ENCODE peak calls at places on chromosome 21, in ten cellular contexts. One of them, this sample, is unnamed.

GRCh38 chr21:43731891-43732711 is 13.2 kb downstream of the PDXK start:
- DNase-seq in ELF-1: no peak
- DNase-seq in effector memory CD8-positive, alpha-beta T cell: no peak
- DNase-seq in RPMI7951: no peak
- DNase-seq in transverse colon: no peak
- DNase-seq in NCI-H226: no peak
- DNase-seq in stimulated activated CD4-positive, alpha-beta T cell treated with anti-CD3 and anti-CD28 coated beads, Interleukin-4, amount 100 ng/mL, for 4 hours: no peak
- DNase-seq in activated gamma-delta T cell treated with anti-CD3 and anti-CD28 coated beads, Interleukin-2, amount 50 U/mL, for 16 hours: no peak
- DNase-seq in mesothelial cell of epicardium: no peak
- DNase-seq in activated CD8-positive, alpha-beta memory T cell treated with anti-CD3 and anti-CD28 coated beads, Interleukin-2, amount 50 U/mL, for 4 hours: no peak
- DNase-seq in this sample: no peak

GRCh38 chr21:42650033-42650370 is 3.4 kb upstream of the PDE9A start:
- DNase-seq in ELF-1: no peak
- DNase-seq in NCI-H226: no peak
- DNase-seq in effector memory CD8-positive, alpha-beta T cell: no peak
- DNase-seq in activated gamma-delta T cell treated with anti-CD3 and anti-CD28 coated beads, Interleukin-2, amount 50 U/mL, for 16 hours: no peak
- DNase-seq in RPMI7951: no peak
- DNase-seq in activated CD8-positive, alpha-beta memory T cell treated with anti-CD3 and anti-CD28 coated beads, Interleukin-2, amount 50 U/mL, for 4 hours: no peak
- DNase-seq in stimulated activated CD4-positive, alpha-beta T cell treated with anti-CD3 and anti-CD28 coated beads, Interleukin-4, amount 100 ng/mL, for 4 hours: no peak
- DNase-seq in transverse colon: no peak
- DNase-seq in mesothelial cell of epicardium: no peak
- DNase-seq in this sample: no peak

GRCh38 chr21:44985441-44986401 is 45.9 kb downstream of the SLX9 start:
- DNase-seq in transverse colon: no peak
- DNase-seq in mesothelial cell of epicardium: no peak
- DNase-seq in stimulated activated CD4-positive, alpha-beta T cell treated with anti-CD3 and anti-CD28 coated beads, Interleukin-4, amount 100 ng/mL, for 4 hours: no peak
- DNase-seq in NCI-H226: no peak
- DNase-seq in effector memory CD8-positive, alpha-beta T cell: no peak
- DNase-seq in RPMI7951: no peak
- DNase-seq in ELF-1: no peak
- DNase-seq in activated gamma-delta T cell treated with anti-CD3 and anti-CD28 coated beads, Interleukin-2, amount 50 U/mL, for 16 hours: no peak
- DNase-seq in activated CD8-positive, alpha-beta memory T cell treated with anti-CD3 and anti-CD28 coated beads, Interleukin-2, amount 50 U/mL, for 4 hours: peak
- DNase-seq in this sample: no peak

GRCh38 chr21:41366522-41367151 is 4.8 kb downstream of the MX2 start:
- DNase-seq in stimulated activated CD4-positive, alpha-beta T cell treated with anti-CD3 and anti-CD28 coated beads, Interleukin-4, amount 100 ng/mL, for 4 hours: peak
- DNase-seq in RPMI7951: peak
- DNase-seq in mesothelial cell of epicardium: peak
- DNase-seq in activated CD8-positive, alpha-beta memory T cell treated with anti-CD3 and anti-CD28 coated beads, Interleukin-2, amount 50 U/mL, for 4 hours: no peak
- DNase-seq in transverse colon: peak
- DNase-seq in NCI-H226: peak
- DNase-seq in ELF-1: peak
- DNase-seq in effector memory CD8-positive, alpha-beta T cell: no peak
- DNase-seq in activated gamma-delta T cell treated with anti-CD3 and anti-CD28 coated beads, Interleukin-2, amount 50 U/mL, for 16 hours: no peak
- DNase-seq in this sample: no peak

GRCh38 chr21:44870748-44871495 is 2.6 kb downstream of the PTTG1IP start:
- DNase-seq in RPMI7951: peak
- DNase-seq in mesothelial cell of epicardium: no peak
- DNase-seq in transverse colon: peak
- DNase-seq in effector memory CD8-positive, alpha-beta T cell: peak
- DNase-seq in ELF-1: no peak
- DNase-seq in stimulated activated CD4-positive, alpha-beta T cell treated with anti-CD3 and anti-CD28 coated beads, Interleukin-4, amount 100 ng/mL, for 4 hours: no peak
- DNase-seq in activated CD8-positive, alpha-beta memory T cell treated with anti-CD3 and anti-CD28 coated beads, Interleukin-2, amount 50 U/mL, for 4 hours: no peak
- DNase-seq in NCI-H226: no peak
- DNase-seq in activated gamma-delta T cell treated with anti-CD3 and anti-CD28 coated beads, Interleukin-2, amount 50 U/mL, for 16 hours: no peak
- DNase-seq in this sample: no peak

GRCh38 chr21:26515257-26515656 is 57.8 kb downstream of the CYYR1 start:
- DNase-seq in effector memory CD8-positive, alpha-beta T cell: no peak
- DNase-seq in ELF-1: no peak
- DNase-seq in mesothelial cell of epicardium: no peak
- DNase-seq in stimulated activated CD4-positive, alpha-beta T cell treated with anti-CD3 and anti-CD28 coated beads, Interleukin-4, amount 100 ng/mL, for 4 hours: no peak
- DNase-seq in activated gamma-delta T cell treated with anti-CD3 and anti-CD28 coated beads, Interleukin-2, amount 50 U/mL, for 16 hours: no peak
- DNase-seq in NCI-H226: no peak
- DNase-seq in activated CD8-positive, alpha-beta memory T cell treated with anti-CD3 and anti-CD28 coated beads, Interleukin-2, amount 50 U/mL, for 4 hours: no peak
- DNase-seq in RPMI7951: no peak
- DNase-seq in transverse colon: no peak
- DNase-seq in this sample: no peak

GRCh38 chr21:30986966-30987365 is 51.3 kb downstream of the KRTAP19-8 start:
- DNase-seq in NCI-H226: no peak
- DNase-seq in mesothelial cell of epicardium: no peak
- DNase-seq in ELF-1: no peak
- DNase-seq in effector memory CD8-positive, alpha-beta T cell: no peak
- DNase-seq in activated gamma-delta T cell treated with anti-CD3 and anti-CD28 coated beads, Interleukin-2, amount 50 U/mL, for 16 hours: no peak
- DNase-seq in stimulated activated CD4-positive, alpha-beta T cell treated with anti-CD3 and anti-CD28 coated beads, Interleukin-4, amount 100 ng/mL, for 4 hours: no peak
- DNase-seq in RPMI7951: no peak
- DNase-seq in transverse colon: no peak
- DNase-seq in activated CD8-positive, alpha-beta memory T cell treated with anti-CD3 and anti-CD28 coated beads, Interleukin-2, amount 50 U/mL, for 4 hours: no peak
- DNase-seq in this sample: no peak

GRCh38 chr21:33495743-33496142 is 4.2 kb upstream of the DNAJC28 start:
- DNase-seq in activated gamma-delta T cell treated with anti-CD3 and anti-CD28 coated beads, Interleukin-2, amount 50 U/mL, for 16 hours: no peak
- DNase-seq in mesothelial cell of epicardium: no peak
- DNase-seq in NCI-H226: no peak
- DNase-seq in effector memory CD8-positive, alpha-beta T cell: no peak
- DNase-seq in activated CD8-positive, alpha-beta memory T cell treated with anti-CD3 and anti-CD28 coated beads, Interleukin-2, amount 50 U/mL, for 4 hours: no peak
- DNase-seq in stimulated activated CD4-positive, alpha-beta T cell treated with anti-CD3 and anti-CD28 coated beads, Interleukin-4, amount 100 ng/mL, for 4 hours: no peak
- DNase-seq in ELF-1: no peak
- DNase-seq in RPMI7951: no peak
- DNase-seq in transverse colon: no peak
- DNase-seq in this sample: no peak

GRCh38 chr21:30831194-30831765 is 1.7 kb upstream of the KRTAP7-1 start:
- DNase-seq in effector memory CD8-positive, alpha-beta T cell: peak
- DNase-seq in stimulated activated CD4-positive, alpha-beta T cell treated with anti-CD3 and anti-CD28 coated beads, Interleukin-4, amount 100 ng/mL, for 4 hours: peak
- DNase-seq in NCI-H226: no peak
- DNase-seq in transverse colon: no peak
- DNase-seq in activated gamma-delta T cell treated with anti-CD3 and anti-CD28 coated beads, Interleukin-2, amount 50 U/mL, for 16 hours: peak
- DNase-seq in ELF-1: peak
- DNase-seq in RPMI7951: peak
- DNase-seq in mesothelial cell of epicardium: no peak
- DNase-seq in activated CD8-positive, alpha-beta memory T cell treated with anti-CD3 and anti-CD28 coated beads, Interleukin-2, amount 50 U/mL, for 4 hours: peak
- DNase-seq in this sample: no peak

GRCh38 chr21:36792505-36792967 is 93.6 kb downstream of the SIM2 start:
- DNase-seq in transverse colon: no peak
- DNase-seq in activated CD8-positive, alpha-beta memory T cell treated with anti-CD3 and anti-CD28 coated beads, Interleukin-2, amount 50 U/mL, for 4 hours: no peak
- DNase-seq in activated gamma-delta T cell treated with anti-CD3 and anti-CD28 coated beads, Interleukin-2, amount 50 U/mL, for 16 hours: no peak
- DNase-seq in RPMI7951: peak
- DNase-seq in ELF-1: no peak
- DNase-seq in NCI-H226: no peak
- DNase-seq in effector memory CD8-positive, alpha-beta T cell: no peak
- DNase-seq in stimulated activated CD4-positive, alpha-beta T cell treated with anti-CD3 and anti-CD28 coated beads, Interleukin-4, amount 100 ng/mL, for 4 hours: no peak
- DNase-seq in mesothelial cell of epicardium: no peak
- DNase-seq in this sample: no peak

GRCh38 chr21:45128613-45129226 is 54.3 kb downstream of the ADARB1 start:
- DNase-seq in RPMI7951: peak
- DNase-seq in activated gamma-delta T cell treated with anti-CD3 and anti-CD28 coated beads, Interleukin-2, amount 50 U/mL, for 16 hours: peak
- DNase-seq in activated CD8-positive, alpha-beta memory T cell treated with anti-CD3 and anti-CD28 coated beads, Interleukin-2, amount 50 U/mL, for 4 hours: peak
- DNase-seq in transverse colon: peak
- DNase-seq in stimulated activated CD4-positive, alpha-beta T cell treated with anti-CD3 and anti-CD28 coated beads, Interleukin-4, amount 100 ng/mL, for 4 hours: peak
- DNase-seq in ELF-1: peak
- DNase-seq in mesothelial cell of epicardium: no peak
- DNase-seq in NCI-H226: peak
- DNase-seq in effector memory CD8-positive, alpha-beta T cell: peak
- DNase-seq in this sample: peak

GRCh38 chr21:41966341-41966833 is 12.6 kb upstream of the C2CD2 start:
- DNase-seq in stimulated activated CD4-positive, alpha-beta T cell treated with anti-CD3 and anti-CD28 coated beads, Interleukin-4, amount 100 ng/mL, for 4 hours: no peak
- DNase-seq in activated CD8-positive, alpha-beta memory T cell treated with anti-CD3 and anti-CD28 coated beads, Interleukin-2, amount 50 U/mL, for 4 hours: no peak
- DNase-seq in transverse colon: no peak
- DNase-seq in ELF-1: no peak
- DNase-seq in RPMI7951: peak
- DNase-seq in activated gamma-delta T cell treated with anti-CD3 and anti-CD28 coated beads, Interleukin-2, amount 50 U/mL, for 16 hours: no peak
- DNase-seq in NCI-H226: no peak
- DNase-seq in mesothelial cell of epicardium: no peak
- DNase-seq in effector memory CD8-positive, alpha-beta T cell: no peak
- DNase-seq in this sample: no peak

GRCh38 chr21:41251961-41252642 is 64.5 kb upstream of the FAM3B start:
- DNase-seq in RPMI7951: peak
- DNase-seq in NCI-H226: peak
- DNase-seq in ELF-1: no peak
- DNase-seq in effector memory CD8-positive, alpha-beta T cell: no peak
- DNase-seq in mesothelial cell of epicardium: no peak
- DNase-seq in transverse colon: no peak
- DNase-seq in stimulated activated CD4-positive, alpha-beta T cell treated with anti-CD3 and anti-CD28 coated beads, Interleukin-4, amount 100 ng/mL, for 4 hours: no peak
- DNase-seq in activated gamma-delta T cell treated with anti-CD3 and anti-CD28 coated beads, Interleukin-2, amount 50 U/mL, for 16 hours: no peak
- DNase-seq in activated CD8-positive, alpha-beta memory T cell treated with anti-CD3 and anti-CD28 coated beads, Interleukin-2, amount 50 U/mL, for 4 hours: no peak
- DNase-seq in this sample: no peak

GRCh38 chr21:45162809-45163208 is 88.4 kb downstream of the ADARB1 start:
- DNase-seq in transverse colon: no peak
- DNase-seq in RPMI7951: no peak
- DNase-seq in effector memory CD8-positive, alpha-beta T cell: no peak
- DNase-seq in mesothelial cell of epicardium: no peak
- DNase-seq in activated CD8-positive, alpha-beta memory T cell treated with anti-CD3 and anti-CD28 coated beads, Interleukin-2, amount 50 U/mL, for 4 hours: no peak
- DNase-seq in NCI-H226: no peak
- DNase-seq in ELF-1: no peak
- DNase-seq in activated gamma-delta T cell treated with anti-CD3 and anti-CD28 coated beads, Interleukin-2, amount 50 U/mL, for 16 hours: no peak
- DNase-seq in stimulated activated CD4-positive, alpha-beta T cell treated with anti-CD3 and anti-CD28 coated beads, Interleukin-4, amount 100 ng/mL, for 4 hours: no peak
- DNase-seq in this sample: no peak

GRCh38 chr21:35476616-35477395 is 427.7 kb upstream of the RUNX1 start:
- DNase-seq in stimulated activated CD4-positive, alpha-beta T cell treated with anti-CD3 and anti-CD28 coated beads, Interleukin-4, amount 100 ng/mL, for 4 hours: no peak
- DNase-seq in activated gamma-delta T cell treated with anti-CD3 and anti-CD28 coated beads, Interleukin-2, amount 50 U/mL, for 16 hours: no peak
- DNase-seq in ELF-1: no peak
- DNase-seq in mesothelial cell of epicardium: no peak
- DNase-seq in activated CD8-positive, alpha-beta memory T cell treated with anti-CD3 and anti-CD28 coated beads, Interleukin-2, amount 50 U/mL, for 4 hours: no peak
- DNase-seq in transverse colon: no peak
- DNase-seq in effector memory CD8-positive, alpha-beta T cell: no peak
- DNase-seq in NCI-H226: peak
- DNase-seq in RPMI7951: peak
- DNase-seq in this sample: no peak

GRCh38 chr21:15839026-15839425 is 109.2 kb downstream of the USP25 start:
- DNase-seq in RPMI7951: no peak
- DNase-seq in ELF-1: no peak
- DNase-seq in activated gamma-delta T cell treated with anti-CD3 and anti-CD28 coated beads, Interleukin-2, amount 50 U/mL, for 16 hours: no peak
- DNase-seq in NCI-H226: no peak
- DNase-seq in transverse colon: no peak
- DNase-seq in activated CD8-positive, alpha-beta memory T cell treated with anti-CD3 and anti-CD28 coated beads, Interleukin-2, amount 50 U/mL, for 4 hours: no peak
- DNase-seq in effector memory CD8-positive, alpha-beta T cell: no peak
- DNase-seq in stimulated activated CD4-positive, alpha-beta T cell treated with anti-CD3 and anti-CD28 coated beads, Interleukin-4, amount 100 ng/mL, for 4 hours: no peak
- DNase-seq in mesothelial cell of epicardium: no peak
- DNase-seq in this sample: no peak

GRCh38 chr21:21740207-21740606 is 742.0 kb downstream of the NCAM2 start:
- DNase-seq in activated CD8-positive, alpha-beta memory T cell treated with anti-CD3 and anti-CD28 coated beads, Interleukin-2, amount 50 U/mL, for 4 hours: no peak
- DNase-seq in transverse colon: no peak
- DNase-seq in mesothelial cell of epicardium: no peak
- DNase-seq in RPMI7951: no peak
- DNase-seq in ELF-1: no peak
- DNase-seq in effector memory CD8-positive, alpha-beta T cell: no peak
- DNase-seq in stimulated activated CD4-positive, alpha-beta T cell treated with anti-CD3 and anti-CD28 coated beads, Interleukin-4, amount 100 ng/mL, for 4 hours: no peak
- DNase-seq in activated gamma-delta T cell treated with anti-CD3 and anti-CD28 coated beads, Interleukin-2, amount 50 U/mL, for 16 hours: no peak
- DNase-seq in NCI-H226: no peak
- DNase-seq in this sample: no peak

GRCh38 chr21:36694593-36695282 is 4.2 kb upstream of the SIM2 start:
- DNase-seq in NCI-H226: no peak
- DNase-seq in activated CD8-positive, alpha-beta memory T cell treated with anti-CD3 and anti-CD28 coated beads, Interleukin-2, amount 50 U/mL, for 4 hours: no peak
- DNase-seq in transverse colon: no peak
- DNase-seq in mesothelial cell of epicardium: no peak
- DNase-seq in effector memory CD8-positive, alpha-beta T cell: no peak
- DNase-seq in stimulated activated CD4-positive, alpha-beta T cell treated with anti-CD3 and anti-CD28 coated beads, Interleukin-4, amount 100 ng/mL, for 4 hours: no peak
- DNase-seq in RPMI7951: no peak
- DNase-seq in activated gamma-delta T cell treated with anti-CD3 and anti-CD28 coated beads, Interleukin-2, amount 50 U/mL, for 16 hours: no peak
- DNase-seq in ELF-1: peak
- DNase-seq in this sample: no peak

GRCh38 chr21:19029816-19030215 is 626.2 kb upstream of the TMPRSS15 start:
- DNase-seq in activated gamma-delta T cell treated with anti-CD3 and anti-CD28 coated beads, Interleukin-2, amount 50 U/mL, for 16 hours: no peak
- DNase-seq in transverse colon: no peak
- DNase-seq in mesothelial cell of epicardium: no peak
- DNase-seq in RPMI7951: no peak
- DNase-seq in ELF-1: no peak
- DNase-seq in activated CD8-positive, alpha-beta memory T cell treated with anti-CD3 and anti-CD28 coated beads, Interleukin-2, amount 50 U/mL, for 4 hours: no peak
- DNase-seq in NCI-H226: peak
- DNase-seq in effector memory CD8-positive, alpha-beta T cell: no peak
- DNase-seq in stimulated activated CD4-positive, alpha-beta T cell treated with anti-CD3 and anti-CD28 coated beads, Interleukin-4, amount 100 ng/mL, for 4 hours: no peak
- DNase-seq in this sample: no peak

GRCh38 chr21:42057861-42058437 is 13.2 kb upstream of the UMODL1 start:
- DNase-seq in RPMI7951: peak
- DNase-seq in effector memory CD8-positive, alpha-beta T cell: no peak
- DNase-seq in activated CD8-positive, alpha-beta memory T cell treated with anti-CD3 and anti-CD28 coated beads, Interleukin-2, amount 50 U/mL, for 4 hours: no peak
- DNase-seq in transverse colon: no peak
- DNase-seq in stimulated activated CD4-positive, alpha-beta T cell treated with anti-CD3 and anti-CD28 coated beads, Interleukin-4, amount 100 ng/mL, for 4 hours: no peak
- DNase-seq in mesothelial cell of epicardium: no peak
- DNase-seq in ELF-1: no peak
- DNase-seq in NCI-H226: no peak
- DNase-seq in activated gamma-delta T cell treated with anti-CD3 and anti-CD28 coated beads, Interleukin-2, amount 50 U/mL, for 16 hours: no peak
- DNase-seq in this sample: no peak

GRCh38 chr21:28833609-28834008 is 159.1 kb downstream of the LTN1 start:
- DNase-seq in NCI-H226: no peak
- DNase-seq in activated CD8-positive, alpha-beta memory T cell treated with anti-CD3 and anti-CD28 coated beads, Interleukin-2, amount 50 U/mL, for 4 hours: no peak
- DNase-seq in activated gamma-delta T cell treated with anti-CD3 and anti-CD28 coated beads, Interleukin-2, amount 50 U/mL, for 16 hours: no peak
- DNase-seq in transverse colon: no peak
- DNase-seq in effector memory CD8-positive, alpha-beta T cell: no peak
- DNase-seq in ELF-1: no peak
- DNase-seq in mesothelial cell of epicardium: no peak
- DNase-seq in RPMI7951: no peak
- DNase-seq in stimulated activated CD4-positive, alpha-beta T cell treated with anti-CD3 and anti-CD28 coated beads, Interleukin-4, amount 100 ng/mL, for 4 hours: no peak
- DNase-seq in this sample: no peak

GRCh38 chr21:46509760-46510159 is 51.1 kb downstream of the DIP2A start:
- DNase-seq in NCI-H226: no peak
- DNase-seq in effector memory CD8-positive, alpha-beta T cell: no peak
- DNase-seq in RPMI7951: no peak
- DNase-seq in mesothelial cell of epicardium: no peak
- DNase-seq in transverse colon: peak
- DNase-seq in ELF-1: no peak
- DNase-seq in stimulated activated CD4-positive, alpha-beta T cell treated with anti-CD3 and anti-CD28 coated beads, Interleukin-4, amount 100 ng/mL, for 4 hours: no peak
- DNase-seq in activated gamma-delta T cell treated with anti-CD3 and anti-CD28 coated beads, Interleukin-2, amount 50 U/mL, for 16 hours: no peak
- DNase-seq in activated CD8-positive, alpha-beta memory T cell treated with anti-CD3 and anti-CD28 coated beads, Interleukin-2, amount 50 U/mL, for 4 hours: no peak
- DNase-seq in this sample: no peak

GRCh38 chr21:21148514-21148913 is 150.3 kb downstream of the NCAM2 start:
- DNase-seq in stimulated activated CD4-positive, alpha-beta T cell treated with anti-CD3 and anti-CD28 coated beads, Interleukin-4, amount 100 ng/mL, for 4 hours: no peak
- DNase-seq in RPMI7951: no peak
- DNase-seq in NCI-H226: no peak
- DNase-seq in effector memory CD8-positive, alpha-beta T cell: no peak
- DNase-seq in ELF-1: no peak
- DNase-seq in mesothelial cell of epicardium: no peak
- DNase-seq in activated gamma-delta T cell treated with anti-CD3 and anti-CD28 coated beads, Interleukin-2, amount 50 U/mL, for 16 hours: no peak
- DNase-seq in transverse colon: no peak
- DNase-seq in activated CD8-positive, alpha-beta memory T cell treated with anti-CD3 and anti-CD28 coated beads, Interleukin-2, amount 50 U/mL, for 4 hours: no peak
- DNase-seq in this sample: no peak

GRCh38 chr21:33682992-33683627 is 40.8 kb downstream of the ITSN1 start:
- DNase-seq in activated gamma-delta T cell treated with anti-CD3 and anti-CD28 coated beads, Interleukin-2, amount 50 U/mL, for 16 hours: no peak
- DNase-seq in mesothelial cell of epicardium: no peak
- DNase-seq in NCI-H226: peak
- DNase-seq in effector memory CD8-positive, alpha-beta T cell: no peak
- DNase-seq in transverse colon: no peak
- DNase-seq in RPMI7951: peak
- DNase-seq in ELF-1: peak
- DNase-seq in stimulated activated CD4-positive, alpha-beta T cell treated with anti-CD3 and anti-CD28 coated beads, Interleukin-4, amount 100 ng/mL, for 4 hours: no peak
- DNase-seq in activated CD8-positive, alpha-beta memory T cell treated with anti-CD3 and anti-CD28 coated beads, Interleukin-2, amount 50 U/mL, for 4 hours: no peak
- DNase-seq in this sample: no peak

GRCh38 chr21:37368536-37369279 is 2.1 kb downstream of the DYRK1A start:
- DNase-seq in activated gamma-delta T cell treated with anti-CD3 and anti-CD28 coated beads, Interleukin-2, amount 50 U/mL, for 16 hours: no peak
- DNase-seq in NCI-H226: peak
- DNase-seq in stimulated activated CD4-positive, alpha-beta T cell treated with anti-CD3 and anti-CD28 coated beads, Interleukin-4, amount 100 ng/mL, for 4 hours: no peak
- DNase-seq in ELF-1: peak
- DNase-seq in RPMI7951: peak
- DNase-seq in effector memory CD8-positive, alpha-beta T cell: no peak
- DNase-seq in mesothelial cell of epicardium: no peak
- DNase-seq in transverse colon: no peak
- DNase-seq in activated CD8-positive, alpha-beta memory T cell treated with anti-CD3 and anti-CD28 coated beads, Interleukin-2, amount 50 U/mL, for 4 hours: no peak
- DNase-seq in this sample: no peak

GRCh38 chr21:34198232-34199120 is 125.1 kb downstream of the MRPS6 start:
- DNase-seq in RPMI7951: no peak
- DNase-seq in effector memory CD8-positive, alpha-beta T cell: no peak
- DNase-seq in NCI-H226: no peak
- DNase-seq in mesothelial cell of epicardium: no peak
- DNase-seq in activated gamma-delta T cell treated with anti-CD3 and anti-CD28 coated beads, Interleukin-2, amount 50 U/mL, for 16 hours: no peak
- DNase-seq in ELF-1: no peak
- DNase-seq in activated CD8-positive, alpha-beta memory T cell treated with anti-CD3 and anti-CD28 coated beads, Interleukin-2, amount 50 U/mL, for 4 hours: no peak
- DNase-seq in transverse colon: no peak
- DNase-seq in stimulated activated CD4-positive, alpha-beta T cell treated with anti-CD3 and anti-CD28 coated beads, Interleukin-4, amount 100 ng/mL, for 4 hours: peak
- DNase-seq in this sample: no peak

GRCh38 chr21:32359719-32360260 is 33.0 kb downstream of the URB1 start:
- DNase-seq in RPMI7951: no peak
- DNase-seq in transverse colon: no peak
- DNase-seq in stimulated activated CD4-positive, alpha-beta T cell treated with anti-CD3 and anti-CD28 coated beads, Interleukin-4, amount 100 ng/mL, for 4 hours: no peak
- DNase-seq in activated gamma-delta T cell treated with anti-CD3 and anti-CD28 coated beads, Interleukin-2, amount 50 U/mL, for 16 hours: no peak
- DNase-seq in activated CD8-positive, alpha-beta memory T cell treated with anti-CD3 and anti-CD28 coated beads, Interleukin-2, amount 50 U/mL, for 4 hours: no peak
- DNase-seq in ELF-1: no peak
- DNase-seq in NCI-H226: no peak
- DNase-seq in mesothelial cell of epicardium: no peak
- DNase-seq in effector memory CD8-positive, alpha-beta T cell: no peak
- DNase-seq in this sample: no peak

GRCh38 chr21:32256873-32257620 is 21.8 kb downstream of the MIS18A start:
- DNase-seq in RPMI7951: peak
- DNase-seq in activated CD8-positive, alpha-beta memory T cell treated with anti-CD3 and anti-CD28 coated beads, Interleukin-2, amount 50 U/mL, for 4 hours: no peak
- DNase-seq in effector memory CD8-positive, alpha-beta T cell: no peak
- DNase-seq in transverse colon: peak
- DNase-seq in stimulated activated CD4-positive, alpha-beta T cell treated with anti-CD3 and anti-CD28 coated beads, Interleukin-4, amount 100 ng/mL, for 4 hours: no peak
- DNase-seq in NCI-H226: peak
- DNase-seq in activated gamma-delta T cell treated with anti-CD3 and anti-CD28 coated beads, Interleukin-2, amount 50 U/mL, for 16 hours: no peak
- DNase-seq in ELF-1: no peak
- DNase-seq in mesothelial cell of epicardium: peak
- DNase-seq in this sample: peak

This sample was measured in caudate nucleus.